ENCODE peak calls at places on chromosome 20, in ten cellular contexts. G is foreskin fibroblast; Y is body of pancreas; E is CD8-positive, alpha-beta memory T cell; I is germinal center; Q is GM10248; K is COLO829; V is stimulated activated CD4-positive, alpha-beta T cell treated with anti-CD3 and anti-CD28 coated beads, Interleukin-1b, Interleukin-23, amount 100 ng/mL, for 4 hours; U is KBM-7; D is GM12865. H is an unnamed sample.

GRCh38 chr20:36653456-36653855 is 7.5 kb upstream of the SLA2 start:
- DNase-seq in I (no peak), Y (no peak), E (no peak), D (no peak), V (no peak), K (no peak), Q (no peak), U (no peak), G (no peak), H (no peak)

GRCh38 chr20:50278684-50279531 is 88.3 kb downstream of the CEBPB start:
- DNase-seq in E (no peak), K (no peak), Q (no peak), Y (peak; percentile 86), U (no peak), D (no peak), V (no peak), G (peak; percentile 79), I (no peak), H (no peak)

GRCh38 chr20:8427419-8428065 is 295.5 kb downstream of the PLCB1 start:
- DNase-seq in K (no peak), E (no peak), U (no peak), D (no peak), G (no peak), Y (no peak), Q (no peak), I (no peak), V (no peak), H (no peak)

GRCh38 chr20:54502179-54502578 is 26.8 kb downstream of the DOK5 start:
- DNase-seq in U (no peak), Q (no peak), I (no peak), G (peak; percentile 13), K (peak; percentile 50), Y (no peak), E (no peak), D (no peak), V (no peak), H (no peak)

GRCh38 chr20:12201289-12201991 is 283.7 kb downstream of the BTBD3 start:
- DNase-seq in G (peak; percentile 86), D (no peak), Y (no peak), V (no peak), U (no peak), K (peak; percentile 12), E (no peak), I (no peak), Q (no peak), H (no peak)

GRCh38 chr20:17538517-17539170 is 7.5 kb upstream of the BFSP1 start:
- DNase-seq in D (peak; percentile 65), U (peak; percentile 40), V (no peak), I (peak; percentile 11), Y (no peak), Q (peak; percentile 27), K (no peak), E (no peak), G (no peak), H (no peak)

GRCh38 chr20:3037654-3038053 is 5.8 kb upstream of the GNRH2 start:
- DNase-seq in V (no peak), I (no peak), U (no peak), E (no peak), K (no peak), Q (no peak), Y (no peak), D (no peak), G (no peak), H (no peak)

GRCh38 chr20:62354811-62355341 is 12.2 kb downstream of the LAMA5 start:
- DNase-seq in I (no peak), K (no peak), U (no peak), G (no peak), V (no peak), E (no peak), Y (no peak), Q (no peak), D (no peak), H (no peak)

GRCh38 chr20:25006431-25007167 is 14.0 kb upstream of the APMAP start:
- DNase-seq in K (no peak), I (no peak), Q (no peak), E (no peak), D (no peak), Y (no peak), V (no peak), U (no peak), G (no peak), H (no peak)

GRCh38 chr20:49276895-49277785 is 717 bp downstream of the ZNFX1 start:
- DNase-seq in K (no peak), G (peak; percentile 41), E (peak; percentile 11), V (no peak), Q (peak; percentile 30), U (peak; percentile 24), I (peak; percentile 35), Y (peak; percentile 43), D (peak; percentile 67), H (no peak)

GRCh38 chr20:43901296-43901695 is 13.4 kb upstream of the TOX2 start:
- DNase-seq in I (no peak), D (no peak), E (no peak), Y (no peak), G (no peak), Q (no peak), V (no peak), U (no peak), K (no peak), H (no peak)

GRCh38 chr20:62914436-62914835 is 11.9 kb downstream of the DIDO1 start:
- DNase-seq in I (no peak), V (no peak), K (no peak), Q (no peak), D (no peak), G (no peak), Y (no peak), E (no peak), U (no peak), H (no peak)

GRCh38 chr20:33130553-33130952 is 37.4 kb upstream of the BPIFA2 start:
- DNase-seq in Q (no peak), K (no peak), D (no peak), G (peak; percentile 68), I (no peak), V (no peak), Y (no peak), U (no peak), E (no peak), H (no peak)

GRCh38 chr20:17617868-17618672 is 48.2 kb downstream of the DSTN start:
- DNase-seq in Q (no peak), Y (peak; percentile 62), V (no peak), K (no peak), G (no peak), I (no peak), D (no peak), U (no peak), E (no peak), H (no peak)

GRCh38 chr20:47790032-47790965 is 5.0 kb upstream of the SULF2 start:
- DNase-seq in I (no peak), Y (no peak), D (no peak), V (no peak), U (no peak), Q (no peak), E (no peak), G (peak; percentile 55), K (peak; percentile 45), H (no peak)

GRCh38 chr20:856361-856775 is 22.9 kb downstream of the FAM110A start:
- DNase-seq in I (no peak), Y (peak; percentile 25), D (no peak), K (peak; percentile 67), G (peak; percentile 70), E (peak; percentile 26), Q (no peak), V (no peak), U (no peak), H (no peak)

GRCh38 chr20:46246527-46246926 is 61.8 kb downstream of the CDH22 start:
- DNase-seq in G (no peak), E (no peak), U (no peak), D (no peak), V (no peak), I (no peak), Y (no peak), Q (no peak), K (no peak), H (no peak)

GRCh38 chr20:1842281-1842680 is 52.9 kb upstream of the SIRPA start:
- DNase-seq in D (no peak), K (no peak), Q (no peak), I (no peak), G (no peak), V (no peak), E (no peak), Y (no peak), U (no peak), H (no peak)

H was measured in esophagus squamous epithelium.